ENCODE peak calls at places on chromosomes 16 and 17, in five cellular contexts. D is MCF 10A, A is GM13977, F is vagina, Z is foreskin fibroblast. S is an unnamed sample.

GRCh38 chr17:44829558-44830358 is at the start of gene GJC1:
- DNase-seq in D (peak; percentile 29), A (peak; percentile 66), F (no peak), Z (no peak), S (no peak)

GRCh38 chr17:31571124-31571892 is 179.8 kb downstream of the RAB11FIP4 start:
- DNase-seq in D (peak; percentile 88), A (no peak), F (no peak), Z (peak; percentile 79), S (peak; percentile 78)

GRCh38 chr17:77107506-77108433 is 33.0 kb upstream of the SEC14L1 start:
- DNase-seq in D (no peak), A (peak; percentile 79), F (no peak), Z (peak; percentile 76), S (peak; percentile 24)

GRCh38 chr17:45101883-45102811 is 30.2 kb downstream of the PLCD3 start:
- DNase-seq in D (peak; percentile 40), A (no peak), F (no peak), Z (no peak), S (no peak)

GRCh38 chr17:29084476-29085148 is 41.7 kb downstream of the PIPOX start:
- DNase-seq in D (no peak), A (no peak), F (no peak), Z (peak; percentile 17), S (no peak)

GRCh38 chr16:78183886-78184553 is 84.6 kb downstream of the WWOX start:
- DNase-seq in D (no peak), A (no peak), F (no peak), Z (no peak), S (no peak)

GRCh38 chr17:21419299-21420239 is 43.4 kb downstream of the KCNJ12 start:
- DNase-seq in D (no peak), A (no peak), F (no peak), Z (no peak), S (no peak)

GRCh38 chr17:80294210-80294609 is 33.6 kb downstream of the RNF213 start:
- DNase-seq in D (no peak), A (no peak), F (no peak), Z (no peak), S (no peak)

GRCh38 chr17:69574257-69575197 is 160.0 kb downstream of the MAP2K6 start:
- DNase-seq in D (peak; percentile 15), A (no peak), F (no peak), Z (peak; percentile 30), S (peak; percentile 25)

GRCh38 chr16:17396762-17397498 is 73.8 kb downstream of the XYLT1 start:
- DNase-seq in D (peak; percentile 6), A (no peak), F (no peak), Z (peak; percentile 20), S (no peak)

GRCh38 chr17:2547176-2547575 is 35.5 kb upstream of the METTL16 start:
- DNase-seq in D (peak; percentile 87), A (no peak), F (no peak), Z (peak; percentile 10), S (no peak)

GRCh38 chr17:3959295-3959899 is 4.8 kb downstream of the ATP2A3 start:
- DNase-seq in D (peak; percentile 40), A (no peak), F (no peak), Z (peak; percentile 51), S (no peak)

GRCh38 chr17:16468428-16468992 is 23.5 kb downstream of the LRRC75A start:
- DNase-seq in D (no peak), A (no peak), F (no peak), Z (no peak), S (no peak)

GRCh38 chr17:80633994-80634566 is 89.4 kb downstream of the RPTOR start:
- DNase-seq in D (no peak), A (no peak), F (no peak), Z (no peak), S (no peak)

GRCh38 chr16:10929853-10930754 is 12.2 kb downstream of the DEXI start:
- DNase-seq in D (no peak), A (no peak), F (no peak), Z (no peak), S (no peak)

GRCh38 chr17:73278465-73279453 is 17.1 kb upstream of the CPSF4L start:
- DNase-seq in D (peak; percentile 45), A (no peak), F (no peak), Z (peak; percentile 23), S (no peak)

GRCh38 chr16:69313469-69313868 is 2.3 kb downstream of the VPS4A start:
- DNase-seq in D (no peak), A (no peak), F (no peak), Z (no peak), S (no peak)

GRCh38 chr16:50459681-50460080 is 88.5 kb upstream of the NKD1 start:
- DNase-seq in D (no peak), A (no peak), F (no peak), Z (no peak), S (no peak)

GRCh38 chr17:80884811-80885210 is 106.8 kb upstream of the CHMP6 start:
- DNase-seq in D (no peak), A (no peak), F (no peak), Z (no peak), S (no peak)

GRCh38 chr17:28725166-28725659 is 820 bp downstream of the TLCD1 start:
- DNase-seq in D (peak; percentile 71), A (no peak), F (no peak), Z (peak; percentile 66), S (no peak)

GRCh38 chr17:7559307-7560171 is 989 bp downstream of the TNFSF13 start:
- DNase-seq in D (peak; percentile 75), A (no peak), F (peak; percentile 83), Z (no peak), S (no peak)

GRCh38 chr16:85089485-85089884 is 22.8 kb downstream of the CIBAR2 start:
- DNase-seq in D (no peak), A (no peak), F (no peak), Z (no peak), S (peak; percentile 10)

GRCh38 chr17:73201215-73202069 is 8.6 kb downstream of the COG1 start:
- DNase-seq in D (no peak), A (no peak), F (no peak), Z (no peak), S (no peak)

GRCh38 chr17:2232244-2232638 is 71.3 kb downstream of the SMG6 start:
- DNase-seq in D (no peak), A (no peak), F (no peak), Z (no peak), S (peak; percentile 84)

GRCh38 chr17:77366206-77366557 is 225.4 kb downstream of the SEC14L1 start:
- DNase-seq in D (no peak), A (no peak), F (no peak), Z (no peak), S (no peak)

GRCh38 chr17:79038545-79039135 is 14.7 kb downstream of the C1QTNF1 start:
- DNase-seq in D (peak; percentile 98), A (peak; percentile 73), F (peak; percentile 97), Z (peak; percentile 86), S (peak; percentile 84)

GRCh38 chr17:3534881-3535252 is 22.7 kb downstream of the TRPV3 start:
- DNase-seq in D (no peak), A (peak; percentile 59), F (no peak), Z (no peak), S (no peak)

GRCh38 chr16:4339909-4340308 is 11.2 kb downstream of the PAM16 start:
- DNase-seq in D (no peak), A (no peak), F (no peak), Z (no peak), S (no peak)
- TF ChIP-seq CTCF in D (no peak), A (no peak), F (no peak), Z (peak; percentile 3), S (peak; percentile 26)

GRCh38 chr16:28981517-28981916 is 3.3 kb upstream of the LAT start:
- DNase-seq in D (peak; percentile 11), A (peak; percentile 58), F (no peak), Z (no peak), S (no peak)
- TF ChIP-seq CTCF in D (peak; percentile 74), A (peak; percentile 55), F (no peak), Z (peak; percentile 60), S (peak; percentile 64)

GRCh38 chr17:75933836-75934235 is 7.0 kb downstream of the FBF1 start:
- DNase-seq in D (no peak), A (no peak), F (no peak), Z (peak; percentile 5), S (no peak)

GRCh38 chr17:75927286-75927922 is 13.4 kb downstream of the FBF1 start:
- DNase-seq in D (peak; percentile 52), A (peak; percentile 71), F (no peak), Z (no peak), S (no peak)

GRCh38 chr17:75931062-75931461 is 9.8 kb downstream of the FBF1 start:
- DNase-seq in D (no peak), A (no peak), F (no peak), Z (no peak), S (no peak)

GRCh38 chr17:75937652-75938051 is 3.2 kb downstream of the FBF1 start:
- DNase-seq in D (no peak), A (no peak), F (no peak), Z (no peak), S (no peak)

DNA sequence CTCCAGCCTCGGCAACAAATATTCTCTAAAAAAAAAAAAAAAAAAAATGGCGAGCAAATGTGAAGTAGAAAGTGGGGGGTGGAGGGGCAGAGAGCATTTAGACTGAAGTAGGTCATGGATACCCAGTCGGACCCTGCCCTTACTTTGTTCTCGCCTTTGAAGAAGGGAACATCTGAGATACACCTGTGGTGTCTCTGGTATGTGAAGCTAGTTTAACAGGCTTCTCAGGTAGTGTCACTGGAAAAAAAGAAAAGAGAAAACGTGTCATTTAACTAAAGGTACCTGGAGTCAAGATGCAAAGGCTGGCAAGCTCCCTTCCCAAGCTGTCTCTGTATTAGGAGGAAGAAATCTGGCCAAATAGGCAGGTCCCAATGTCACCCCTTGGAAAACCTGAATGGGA is 8.0 kb downstream of the FBF1 start:
- DNase-seq in D (no peak), A (no peak), F (no peak), Z (no peak), S (no peak)
- TF ChIP-seq CTCF in D (no peak), A (no peak), F (no peak), Z (no peak), S (no peak)

GRCh38 chr17:49951362-49952080 is 17.5 kb upstream of the DLX4 start:
- DNase-seq in D (peak; percentile 43), A (no peak), F (no peak), Z (no peak), S (no peak)

GRCh38 chr17:49949634-49950033 is 19.4 kb upstream of the DLX4 start:
- DNase-seq in D (no peak), A (no peak), F (no peak), Z (no peak), S (no peak)

GRCh38 chr17:49952912-49953497 is 16.0 kb upstream of the DLX4 start:
- DNase-seq in D (peak; percentile 18), A (no peak), F (no peak), Z (no peak), S (no peak)

GRCh38 chr17:49955157-49955556 is 13.8 kb upstream of the DLX4 start:
- DNase-seq in D (peak; percentile 50), A (no peak), F (no peak), Z (no peak), S (no peak)

DNA sequence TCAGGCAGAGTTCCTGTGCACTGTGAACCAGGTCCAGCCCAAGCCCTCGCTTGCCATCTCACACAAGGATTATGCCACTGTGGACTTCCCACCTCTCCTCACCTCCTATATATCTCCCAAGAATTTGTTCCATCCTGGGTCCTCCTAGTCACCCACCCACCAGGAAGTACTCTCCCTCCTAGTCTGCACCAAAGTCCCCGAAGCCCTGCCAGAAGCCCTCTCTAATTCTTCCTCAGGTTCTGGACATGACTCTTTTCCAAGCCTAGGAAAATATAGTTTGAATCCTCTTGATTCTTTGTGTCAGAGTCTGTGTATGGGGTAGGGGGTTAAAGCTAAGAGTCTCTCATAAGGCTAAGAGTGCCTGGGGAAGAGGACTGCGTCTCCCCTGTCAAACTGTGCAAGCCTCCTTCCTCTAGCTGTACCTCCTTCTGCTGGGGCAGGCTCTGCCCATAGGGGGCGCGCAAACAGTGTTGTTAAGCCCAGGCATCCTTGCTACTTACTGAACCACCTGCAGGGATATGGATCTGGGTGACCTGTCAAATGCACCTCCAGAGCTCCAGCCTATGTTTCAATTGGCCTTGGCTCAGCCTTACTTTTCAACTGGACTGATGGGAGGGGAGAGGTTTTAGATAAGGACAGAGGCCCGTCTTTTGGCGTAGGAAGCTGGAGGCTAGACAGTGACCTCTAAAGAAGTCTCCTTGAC is 16.6 kb upstream of the DLX4 start:
- DNase-seq in D (peak; percentile 86), A (peak; percentile 88), F (no peak), Z (peak; percentile 25), S (no peak)
- TF ChIP-seq CTCF in D (peak; percentile 80), A (peak; percentile 89), F (peak; percentile 58), Z (peak; percentile 89), S (peak; percentile 95)

S was measured in BJ.